ENCODE peak calls at places on chromosomes 3 and 15, in five cellular contexts. Y is body of pancreas, S is fibroblast of mammary gland, F is testis, X is adrenal gland. P is an unnamed sample.
A peak's percentile ranks its signal among the peaks of the same experiment; 100 is the strongest.

GRCh38 chr3:71647751-71648150 is 64.2 kb upstream of the FOXP1 start:
- DNase-seq in X (no peak), F (no peak), Y (no peak), S (no peak), P (no peak)

GRCh38 chr15:46365612-46366011 is 730.8 kb downstream of the SQOR start:
- DNase-seq in S (peak; percentile 73), X (peak; percentile 51), Y (peak; percentile 12), F (no peak), P (peak; percentile 48)

GRCh38 chr3:67781218-67781617 is 126.8 kb upstream of the SUCLG2 start:
- DNase-seq in X (no peak), Y (no peak), S (no peak), F (no peak), P (no peak)

GRCh38 chr3:137820366-137820765 is 56.3 kb downstream of the SOX14 start:
- DNase-seq in Y (no peak), F (no peak), X (no peak), S (no peak), P (no peak)

GRCh38 chr3:45986303-45986982 is 9.2 kb downstream of the FYCO1 start:
- DNase-seq in Y (peak; percentile 92), S (peak; percentile 60), X (no peak), F (no peak), P (peak; percentile 87)

GRCh38 chr3:31858439-31858838 is 122.6 kb downstream of the OSBPL10 start:
- DNase-seq in X (no peak), F (no peak), S (peak; percentile 7), Y (no peak), P (no peak)

GRCh38 chr3:94811836-94812235 is 749.0 kb downstream of the NSUN3 start:
- DNase-seq in X (no peak), F (no peak), Y (no peak), S (no peak), P (no peak)

GRCh38 chr3:183224581-183224980 is 28.5 kb upstream of the B3GNT5 start:
- DNase-seq in X (no peak), F (no peak), Y (no peak), S (no peak), P (no peak)

GRCh38 chr3:177104299-177104992 is 92.8 kb downstream of the TBL1XR1 start:
- DNase-seq in F (no peak), Y (no peak), S (no peak), X (no peak), P (peak; percentile 43)

GRCh38 chr3:171192176-171192854 is 165.8 kb upstream of the SLC2A2 start:
- DNase-seq in X (no peak), Y (no peak), F (no peak), S (peak; percentile 91), P (peak; percentile 79)

GRCh38 chr15:36899696-36900095 is 200.7 kb downstream of the MEIS2 start:
- DNase-seq in F (no peak), X (no peak), Y (no peak), S (no peak), P (no peak)

GRCh38 chr15:100291106-100291505 is 50.7 kb downstream of the ADAMTS17 start:
- DNase-seq in X (no peak), Y (no peak), F (no peak), S (peak; percentile 6), P (peak; percentile 12)

GRCh38 chr3:187944391-187945179 is 199.3 kb upstream of the BCL6 start:
- DNase-seq in F (no peak), X (no peak), Y (no peak), S (no peak), P (no peak)

GRCh38 chr3:194675680-194676079 is 3.7 kb upstream of the LSG1 start:
- DNase-seq in F (no peak), Y (no peak), X (no peak), S (peak; percentile 23), P (no peak)

GRCh38 chr3:107432013-107432515 is 54.8 kb downstream of the CCDC54 start:
- DNase-seq in F (peak; percentile 63), S (peak; percentile 37), Y (no peak), X (peak; percentile 69), P (peak; percentile 26)

GRCh38 chr3:107431048-107431297 is 53.7 kb downstream of the CCDC54 start:
- DNase-seq in X (peak; percentile 73), S (no peak), F (peak; percentile 65), Y (no peak), P (peak; percentile 26)

GRCh38 chr3:107431298-107432012 is 54.2 kb downstream of the CCDC54 start:
- DNase-seq in S (peak; percentile 59), Y (peak; percentile 74), X (peak; percentile 89), F (peak; percentile 85), P (peak; percentile 61)

GRCh38 chr3:107429330-107430181 is 52.3 kb downstream of the CCDC54 start:
- DNase-seq in F (peak; percentile 88), X (peak; percentile 89), Y (peak; percentile 72), S (peak; percentile 88), P (peak; percentile 91)

GRCh38 chr3:107430214-107431047 is 53.2 kb downstream of the CCDC54 start:
- DNase-seq in S (peak; percentile 51), Y (no peak), X (peak; percentile 59), F (peak; percentile 41), P (peak; percentile 33)
- TF ChIP-seq CTCF in S (no peak), Y (no peak), X (no peak), F (no peak), P (no peak)

GRCh38 chr3:127588675-127589577 is 1.6 kb downstream of the TPRA1 start:
- DNase-seq in S (peak; percentile 67), F (peak; percentile 34), Y (peak; percentile 29), X (no peak), P (peak; percentile 72)

GRCh38 chr3:127593187-127593586 is 2.7 kb upstream of the TPRA1 start:
- DNase-seq in F (no peak), X (no peak), Y (no peak), S (no peak), P (no peak)

GRCh38 chr3:127590282-127590592 is 296 bp downstream of the TPRA1 start:
- DNase-seq in Y (no peak), X (no peak), F (no peak), S (peak; percentile 24), P (no peak)

GRCh38 chr3:127589600-127590281 is 792 bp downstream of the TPRA1 start:
- DNase-seq in S (peak; percentile 11), X (peak; percentile 63), Y (peak; percentile 42), F (peak; percentile 37), P (no peak)

DNA sequence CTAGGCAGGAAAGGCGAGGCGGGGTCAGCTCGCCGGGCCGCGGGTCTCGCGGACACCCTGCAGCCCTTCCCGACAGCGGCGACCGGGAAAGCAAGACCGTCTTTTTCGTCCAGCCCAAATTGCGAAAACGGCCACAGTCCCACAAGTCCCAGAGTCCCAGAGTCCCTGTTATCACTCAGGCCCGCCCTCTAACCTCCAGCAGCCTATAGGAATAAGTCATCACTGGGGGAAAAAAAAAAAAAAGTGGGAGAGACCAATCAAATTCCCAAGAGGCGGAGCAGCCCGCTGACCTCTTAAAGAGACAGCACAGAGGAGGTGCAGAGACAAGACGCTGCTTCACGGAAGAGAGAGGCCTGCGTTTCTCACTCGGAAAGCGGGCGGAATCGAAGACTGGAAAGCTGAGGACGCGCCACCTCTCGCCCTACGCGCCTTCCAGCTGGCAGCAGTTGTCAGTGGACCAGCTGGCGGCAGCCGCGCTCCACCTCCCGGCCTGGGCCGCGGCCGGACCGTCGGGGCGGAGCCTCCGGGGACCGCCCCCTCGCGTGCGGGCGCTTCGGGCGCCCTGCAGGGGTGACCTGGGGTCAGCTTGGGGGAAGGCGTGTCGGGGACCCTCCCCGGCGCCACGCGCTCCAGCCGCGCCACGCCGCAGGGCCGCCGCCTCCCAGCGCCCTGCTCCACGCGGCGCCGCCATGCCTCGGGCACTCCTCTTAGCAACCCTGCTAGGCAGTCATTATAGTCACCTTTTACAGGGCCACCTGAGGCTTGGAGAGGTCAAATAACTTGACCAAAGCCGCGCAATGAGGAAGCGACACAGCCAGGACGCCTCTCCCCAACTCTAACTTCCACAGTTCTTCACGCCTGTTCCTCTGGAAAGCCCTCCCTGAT is at the start of gene TPRA1:
- DNase-seq in S (peak; percentile 97), X (peak; percentile 98), F (peak; percentile 96), Y (peak; percentile 94), P (peak; percentile 98)
- TF ChIP-seq CTCF in S (no peak), X (peak; percentile 1), F (peak; percentile 28), Y (peak; percentile 35), P (peak; percentile 20)

GRCh38 chr3:25661694-25662455 is 2.8 kb downstream of the TOP2B start:
- DNase-seq in F (no peak), Y (no peak), S (peak; percentile 20), X (no peak), P (peak; percentile 25)
- TF ChIP-seq CTCF in F (no peak), Y (no peak), S (no peak), X (no peak), P (no peak)

GRCh38 chr3:38140326-38141172 is 2.1 kb downstream of the MYD88 start:
- DNase-seq in Y (peak; percentile 8), S (no peak), X (peak; percentile 54), F (peak; percentile 9), P (no peak)
- TF ChIP-seq CTCF in Y (no peak), S (no peak), X (no peak), F (no peak), P (no peak)

GRCh38 chr3:14452676-14453367 is 50.4 kb downstream of the SLC6A6 start:
- DNase-seq in S (peak; percentile 98), F (peak; percentile 88), Y (peak; percentile 91), X (peak; percentile 94), P (peak; percentile 94)
- TF ChIP-seq CTCF in S (no peak), F (no peak), Y (peak; percentile 45), X (peak; percentile 36), P (no peak)